ENCODE peak calls at places on chromosomes 3 and 15, in six cellular contexts. One of them, this sample, is unnamed.

GRCh38 chr3:72590732-72591192 is 257.5 kb downstream of the SHQ1 start:
- DNase-seq in NCI-H1092 treated with DMSO at 0.1 percent for 48 hours: no peak
- DNase-seq in heart left ventricle: no peak
- DNase-seq in activated T-cell treated with anti-CD3 and anti-CD28 coated beads for 4 hours: no peak
- DNase-seq in IMR-90: no peak
- DNase-seq in MM.1S: no peak
- DNase-seq in this sample: no peak

GRCh38 chr3:120642368-120642948 is 39.6 kb downstream of the HGD start:
- DNase-seq in NCI-H1092 treated with DMSO at 0.1 percent for 48 hours: no peak
- DNase-seq in activated T-cell treated with anti-CD3 and anti-CD28 coated beads for 4 hours: no peak
- DNase-seq in MM.1S: no peak
- DNase-seq in heart left ventricle: no peak
- DNase-seq in IMR-90: peak
- DNase-seq in this sample: no peak

GRCh38 chr3:31532587-31533168 is at the start of gene STT3B:
- DNase-seq in heart left ventricle: peak
- DNase-seq in activated T-cell treated with anti-CD3 and anti-CD28 coated beads for 4 hours: peak
- DNase-seq in MM.1S: peak
- DNase-seq in IMR-90: peak
- DNase-seq in NCI-H1092 treated with DMSO at 0.1 percent for 48 hours: peak
- DNase-seq in this sample: peak

GRCh38 chr3:132283440-132283839 is 33.8 kb upstream of the ACP3 start:
- DNase-seq in MM.1S: peak
- DNase-seq in activated T-cell treated with anti-CD3 and anti-CD28 coated beads for 4 hours: no peak
- DNase-seq in IMR-90: no peak
- DNase-seq in NCI-H1092 treated with DMSO at 0.1 percent for 48 hours: no peak
- DNase-seq in heart left ventricle: no peak
- DNase-seq in this sample: no peak

GRCh38 chr15:69668049-69668705 is 215.6 kb downstream of the RPLP1 start:
- DNase-seq in MM.1S: peak
- DNase-seq in activated T-cell treated with anti-CD3 and anti-CD28 coated beads for 4 hours: no peak
- DNase-seq in NCI-H1092 treated with DMSO at 0.1 percent for 48 hours: no peak
- DNase-seq in heart left ventricle: no peak
- DNase-seq in IMR-90: no peak
- DNase-seq in this sample: no peak

GRCh38 chr15:98842973-98843285 is 164.7 kb downstream of the PGPEP1L start:
- DNase-seq in activated T-cell treated with anti-CD3 and anti-CD28 coated beads for 4 hours: no peak
- DNase-seq in IMR-90: no peak
- DNase-seq in heart left ventricle: no peak
- DNase-seq in MM.1S: no peak
- DNase-seq in NCI-H1092 treated with DMSO at 0.1 percent for 48 hours: no peak
- DNase-seq in this sample: no peak

GRCh38 chr3:129231331-129232119 is 17.9 kb upstream of the COPG1 start:
- DNase-seq in IMR-90: peak
- DNase-seq in heart left ventricle: no peak
- DNase-seq in NCI-H1092 treated with DMSO at 0.1 percent for 48 hours: no peak
- DNase-seq in MM.1S: no peak
- DNase-seq in activated T-cell treated with anti-CD3 and anti-CD28 coated beads for 4 hours: no peak
- DNase-seq in this sample: no peak

GRCh38 chr15:88980498-88980897 is 67.3 kb upstream of the MFGE8 start:
- DNase-seq in heart left ventricle: no peak
- DNase-seq in MM.1S: no peak
- DNase-seq in NCI-H1092 treated with DMSO at 0.1 percent for 48 hours: no peak
- DNase-seq in IMR-90: no peak
- DNase-seq in activated T-cell treated with anti-CD3 and anti-CD28 coated beads for 4 hours: no peak
- DNase-seq in this sample: no peak

GRCh38 chr3:161957467-161957866 is 460.9 kb downstream of the OTOL1 start:
- DNase-seq in heart left ventricle: no peak
- DNase-seq in MM.1S: peak
- DNase-seq in IMR-90: peak
- DNase-seq in activated T-cell treated with anti-CD3 and anti-CD28 coated beads for 4 hours: no peak
- DNase-seq in NCI-H1092 treated with DMSO at 0.1 percent for 48 hours: no peak
- DNase-seq in this sample: no peak

GRCh38 chr15:20341901-20342605 is 199.5 kb downstream of the GOLGA6L6 start:
- DNase-seq in activated T-cell treated with anti-CD3 and anti-CD28 coated beads for 4 hours: no peak
- DNase-seq in IMR-90: no peak
- DNase-seq in MM.1S: peak
- DNase-seq in heart left ventricle: peak
- DNase-seq in NCI-H1092 treated with DMSO at 0.1 percent for 48 hours: no peak
- DNase-seq in this sample: no peak

GRCh38 chr15:47975422-47975821 is 145.4 kb upstream of the SLC24A5 start:
- DNase-seq in MM.1S: no peak
- DNase-seq in NCI-H1092 treated with DMSO at 0.1 percent for 48 hours: peak
- DNase-seq in heart left ventricle: no peak
- DNase-seq in IMR-90: no peak
- DNase-seq in activated T-cell treated with anti-CD3 and anti-CD28 coated beads for 4 hours: no peak
- DNase-seq in this sample: no peak

GRCh38 chr3:100400782-100401673 is at the start of the genes LNP1 and TOMM70:
- DNase-seq in heart left ventricle: peak
- DNase-seq in NCI-H1092 treated with DMSO at 0.1 percent for 48 hours: peak
- DNase-seq in activated T-cell treated with anti-CD3 and anti-CD28 coated beads for 4 hours: peak
- DNase-seq in IMR-90: peak
- DNase-seq in MM.1S: peak
- DNase-seq in this sample: peak

GRCh38 chr3:186172353-186172752 is 63.5 kb upstream of the ETV5 start:
- DNase-seq in IMR-90: no peak
- DNase-seq in heart left ventricle: no peak
- DNase-seq in NCI-H1092 treated with DMSO at 0.1 percent for 48 hours: no peak
- DNase-seq in MM.1S: no peak
- DNase-seq in activated T-cell treated with anti-CD3 and anti-CD28 coated beads for 4 hours: no peak
- DNase-seq in this sample: no peak

GRCh38 chr15:41944313-41944940 is 27.9 kb downstream of the EHD4 start:
- DNase-seq in activated T-cell treated with anti-CD3 and anti-CD28 coated beads for 4 hours: no peak
- DNase-seq in MM.1S: no peak
- DNase-seq in NCI-H1092 treated with DMSO at 0.1 percent for 48 hours: no peak
- DNase-seq in IMR-90: peak
- DNase-seq in heart left ventricle: no peak
- DNase-seq in this sample: no peak

GRCh38 chr15:83503595-83504364 is 56.6 kb downstream of the SH3GL3 start:
- DNase-seq in activated T-cell treated with anti-CD3 and anti-CD28 coated beads for 4 hours: no peak
- DNase-seq in MM.1S: no peak
- DNase-seq in heart left ventricle: no peak
- DNase-seq in NCI-H1092 treated with DMSO at 0.1 percent for 48 hours: no peak
- DNase-seq in IMR-90: no peak
- DNase-seq in this sample: no peak

GRCh38 chr3:26280517-26280916 is 342.1 kb upstream of the LRRC3B start:
- DNase-seq in MM.1S: no peak
- DNase-seq in IMR-90: no peak
- DNase-seq in activated T-cell treated with anti-CD3 and anti-CD28 coated beads for 4 hours: no peak
- DNase-seq in NCI-H1092 treated with DMSO at 0.1 percent for 48 hours: no peak
- DNase-seq in heart left ventricle: no peak
- DNase-seq in this sample: no peak

GRCh38 chr3:55569033-55569518 is 82.0 kb upstream of the WNT5A start:
- DNase-seq in MM.1S: no peak
- DNase-seq in IMR-90: no peak
- DNase-seq in activated T-cell treated with anti-CD3 and anti-CD28 coated beads for 4 hours: no peak
- DNase-seq in NCI-H1092 treated with DMSO at 0.1 percent for 48 hours: no peak
- DNase-seq in heart left ventricle: no peak
- DNase-seq in this sample: no peak

GRCh38 chr3:101890716-101891115 is 41.4 kb downstream of the NFKBIZ start:
- DNase-seq in NCI-H1092 treated with DMSO at 0.1 percent for 48 hours: no peak
- DNase-seq in heart left ventricle: no peak
- DNase-seq in IMR-90: peak
- DNase-seq in MM.1S: no peak
- DNase-seq in activated T-cell treated with anti-CD3 and anti-CD28 coated beads for 4 hours: no peak
- DNase-seq in this sample: no peak

GRCh38 chr15:41919954-41920538 is 26.2 kb upstream of the SPTBN5 start:
- DNase-seq in MM.1S: no peak
- DNase-seq in IMR-90: peak
- DNase-seq in heart left ventricle: no peak
- DNase-seq in activated T-cell treated with anti-CD3 and anti-CD28 coated beads for 4 hours: no peak
- DNase-seq in NCI-H1092 treated with DMSO at 0.1 percent for 48 hours: no peak
- DNase-seq in this sample: no peak

GRCh38 chr15:66016199-66016598 is 146.9 kb downstream of the RAB11A start:
- DNase-seq in NCI-H1092 treated with DMSO at 0.1 percent for 48 hours: no peak
- DNase-seq in MM.1S: no peak
- DNase-seq in activated T-cell treated with anti-CD3 and anti-CD28 coated beads for 4 hours: no peak
- DNase-seq in IMR-90: no peak
- DNase-seq in heart left ventricle: no peak
- DNase-seq in this sample: no peak

GRCh38 chr3:152328841-152329240 is 60.1 kb downstream of the MBNL1 start:
- DNase-seq in IMR-90: peak
- DNase-seq in MM.1S: no peak
- DNase-seq in activated T-cell treated with anti-CD3 and anti-CD28 coated beads for 4 hours: no peak
- DNase-seq in NCI-H1092 treated with DMSO at 0.1 percent for 48 hours: no peak
- DNase-seq in heart left ventricle: no peak
- DNase-seq in this sample: no peak

GRCh38 chr15:51680316-51680715 is 987 bp upstream of the SCG3 start:
- DNase-seq in IMR-90: no peak
- DNase-seq in activated T-cell treated with anti-CD3 and anti-CD28 coated beads for 4 hours: no peak
- DNase-seq in MM.1S: no peak
- DNase-seq in heart left ventricle: no peak
- DNase-seq in NCI-H1092 treated with DMSO at 0.1 percent for 48 hours: no peak
- DNase-seq in this sample: no peak

GRCh38 chr3:21356402-21356801 is 394.6 kb downstream of the ZNF385D start:
- DNase-seq in activated T-cell treated with anti-CD3 and anti-CD28 coated beads for 4 hours: no peak
- DNase-seq in heart left ventricle: no peak
- DNase-seq in NCI-H1092 treated with DMSO at 0.1 percent for 48 hours: no peak
- DNase-seq in IMR-90: peak
- DNase-seq in MM.1S: no peak
- DNase-seq in this sample: no peak

GRCh38 chr3:39870706-39871105 is 61.3 kb downstream of the MYRIP start:
- DNase-seq in heart left ventricle: no peak
- DNase-seq in MM.1S: no peak
- DNase-seq in NCI-H1092 treated with DMSO at 0.1 percent for 48 hours: no peak
- DNase-seq in IMR-90: no peak
- DNase-seq in activated T-cell treated with anti-CD3 and anti-CD28 coated beads for 4 hours: no peak
- DNase-seq in this sample: no peak

GRCh38 chr3:147361671-147362420 is 44.5 kb downstream of the ZIC4 start:
- DNase-seq in heart left ventricle: peak
- DNase-seq in IMR-90: no peak
- DNase-seq in activated T-cell treated with anti-CD3 and anti-CD28 coated beads for 4 hours: no peak
- DNase-seq in MM.1S: peak
- DNase-seq in NCI-H1092 treated with DMSO at 0.1 percent for 48 hours: no peak
- DNase-seq in this sample: no peak